ENCODE peak calls at places on chromosome 13, in eight cellular contexts. S, Y, B, E, T, A, C and O are unnamed samples.

GRCh38 chr13:26706381-26706780 is 54.2 kb downstream of the GPR12 start:
- DNase-seq in S (no peak), T (no peak), E (no peak), A (no peak), C (no peak), B (no peak), Y (no peak), O (no peak)

GRCh38 chr13:114151565-114152284 is 19.3 kb upstream of the RASA3 start:
- DNase-seq in C (no peak), A (no peak), S (no peak), E (peak; percentile 88), T (no peak), Y (peak; percentile 67), B (peak; percentile 42), O (peak; percentile 17)

GRCh38 chr13:110347535-110348308 is 40.6 kb downstream of the COL4A2 start:
- DNase-seq in S (no peak), Y (no peak), T (peak; percentile 63), E (peak; percentile 99), A (peak; percentile 88), B (peak; percentile 94), C (peak; percentile 85), O (peak; percentile 100)

GRCh38 chr13:35472308-35473008 is 4.0 kb downstream of the MAB21L1 start:
- DNase-seq in S (no peak), Y (peak; percentile 1), B (no peak), T (no peak), E (no peak), C (peak; percentile 63), A (no peak), O (no peak)

GRCh38 chr13:46804391-46804815 is 7.4 kb upstream of the ESD start:
- DNase-seq in A (peak; percentile 84), T (no peak), Y (no peak), C (peak; percentile 96), S (no peak), B (peak; percentile 98), E (peak; percentile 97), O (peak; percentile 99)

GRCh38 chr13:78241278-78241919 is 322.8 kb upstream of the EDNRB start:
- DNase-seq in E (no peak), Y (peak; percentile 47), S (peak; percentile 27), T (peak; percentile 38), A (peak; percentile 62), C (peak; percentile 4), B (peak; percentile 50), O (peak; percentile 43)

GRCh38 chr13:36090592-36090991 is 40.6 kb downstream of the DCLK1 start:
- DNase-seq in A (peak; percentile 26), C (peak; percentile 63), Y (no peak), S (no peak), B (peak; percentile 30), T (no peak), E (no peak), O (no peak)

GRCh38 chr13:40193290-40194203 is 472.9 kb downstream of the FOXO1 start:
- DNase-seq in E (no peak), B (no peak), A (peak; percentile 64), Y (no peak), S (no peak), T (peak; percentile 36), C (peak; percentile 60), O (no peak)

GRCh38 chr13:63517376-63517775 is 2101.7 kb upstream of the PCDH20 start:
- DNase-seq in S (no peak), B (peak; percentile 5), Y (peak; percentile 91), E (no peak), C (peak; percentile 88), A (no peak), T (no peak), O (no peak)